ENCODE peak calls at places on chromosomes 2 and 18, in nine cellular contexts. One of them, this sample, is unnamed.

GRCh38 chr2:46984642-46985476 is 69.3 kb upstream of the MCFD2 start:
- DNase-seq in HL-60: peak
- DNase-seq in CD8-positive, alpha-beta T cell: no peak
- DNase-seq in right lobe of liver: no peak
- DNase-seq in spleen: peak
- DNase-seq in neural progenitor cell: no peak
- DNase-seq in AG04450: peak
- DNase-seq in sigmoid colon: peak
- DNase-seq in ascending aorta: peak
- DNase-seq in this sample: peak

GRCh38 chr2:207869784-207870778 is 100.4 kb upstream of the FZD5 start:
- DNase-seq in HL-60: peak
- DNase-seq in spleen: no peak
- DNase-seq in right lobe of liver: peak
- DNase-seq in AG04450: peak
- DNase-seq in CD8-positive, alpha-beta T cell: no peak
- DNase-seq in ascending aorta: no peak
- DNase-seq in neural progenitor cell: no peak
- DNase-seq in sigmoid colon: no peak
- DNase-seq in this sample: no peak

GRCh38 chr2:45962522-45962921 is 311.0 kb downstream of the PRKCE start:
- DNase-seq in HL-60: no peak
- DNase-seq in neural progenitor cell: no peak
- DNase-seq in ascending aorta: peak
- DNase-seq in CD8-positive, alpha-beta T cell: no peak
- DNase-seq in sigmoid colon: peak
- DNase-seq in spleen: no peak
- DNase-seq in AG04450: no peak
- DNase-seq in right lobe of liver: peak
- DNase-seq in this sample: peak

GRCh38 chr2:163347982-163348842 is 387.6 kb downstream of the FIGN start:
- DNase-seq in CD8-positive, alpha-beta T cell: no peak
- DNase-seq in AG04450: peak
- DNase-seq in HL-60: peak
- DNase-seq in spleen: peak
- DNase-seq in sigmoid colon: peak
- DNase-seq in ascending aorta: peak
- DNase-seq in right lobe of liver: peak
- DNase-seq in neural progenitor cell: peak
- DNase-seq in this sample: peak

GRCh38 chr2:218260742-218261423 is at the start of gene GPBAR1:
- DNase-seq in spleen: no peak
- DNase-seq in ascending aorta: no peak
- DNase-seq in neural progenitor cell: peak
- DNase-seq in sigmoid colon: peak
- DNase-seq in CD8-positive, alpha-beta T cell: no peak
- DNase-seq in AG04450: no peak
- DNase-seq in HL-60: no peak
- DNase-seq in right lobe of liver: peak
- DNase-seq in this sample: peak

GRCh38 chr2:45119038-45119437 is 109.8 kb upstream of the SIX2 start:
- DNase-seq in AG04450: peak
- DNase-seq in CD8-positive, alpha-beta T cell: no peak
- DNase-seq in spleen: no peak
- DNase-seq in sigmoid colon: no peak
- DNase-seq in right lobe of liver: no peak
- DNase-seq in ascending aorta: no peak
- DNase-seq in neural progenitor cell: no peak
- DNase-seq in HL-60: no peak
- DNase-seq in this sample: no peak

GRCh38 chr18:62585274-62586147 is 62.7 kb downstream of the ZCCHC2 start:
- DNase-seq in AG04450: no peak
- DNase-seq in spleen: no peak
- DNase-seq in HL-60: no peak
- DNase-seq in CD8-positive, alpha-beta T cell: no peak
- DNase-seq in ascending aorta: no peak
- DNase-seq in sigmoid colon: no peak
- DNase-seq in right lobe of liver: no peak
- DNase-seq in neural progenitor cell: no peak
- DNase-seq in this sample: no peak

GRCh38 chr18:34025172-34025801 is 199.4 kb downstream of the NOL4 start:
- DNase-seq in HL-60: no peak
- DNase-seq in ascending aorta: no peak
- DNase-seq in CD8-positive, alpha-beta T cell: no peak
- DNase-seq in right lobe of liver: no peak
- DNase-seq in AG04450: no peak
- DNase-seq in sigmoid colon: no peak
- DNase-seq in spleen: no peak
- DNase-seq in neural progenitor cell: no peak
- DNase-seq in this sample: no peak

GRCh38 chr2:74562126-74562775 is 7.7 kb downstream of the DOK1 start:
- DNase-seq in spleen: no peak
- DNase-seq in ascending aorta: no peak
- DNase-seq in HL-60: no peak
- DNase-seq in neural progenitor cell: no peak
- DNase-seq in CD8-positive, alpha-beta T cell: no peak
- DNase-seq in sigmoid colon: no peak
- DNase-seq in AG04450: no peak
- DNase-seq in right lobe of liver: no peak
- DNase-seq in this sample: no peak

GRCh38 chr2:8089596-8089995 is 592.3 kb upstream of the ID2 start:
- DNase-seq in neural progenitor cell: no peak
- DNase-seq in sigmoid colon: no peak
- DNase-seq in CD8-positive, alpha-beta T cell: no peak
- DNase-seq in right lobe of liver: no peak
- DNase-seq in ascending aorta: no peak
- DNase-seq in spleen: no peak
- DNase-seq in HL-60: no peak
- DNase-seq in AG04450: peak
- DNase-seq in this sample: no peak

GRCh38 chr18:29160123-29160522 is 983.2 kb upstream of the CDH2 start:
- DNase-seq in CD8-positive, alpha-beta T cell: no peak
- DNase-seq in neural progenitor cell: no peak
- DNase-seq in spleen: no peak
- DNase-seq in right lobe of liver: no peak
- DNase-seq in AG04450: no peak
- DNase-seq in ascending aorta: no peak
- DNase-seq in sigmoid colon: no peak
- DNase-seq in HL-60: no peak
- DNase-seq in this sample: no peak

GRCh38 chr2:156704612-156705011 is 268.4 kb downstream of the GPD2 start:
- DNase-seq in spleen: no peak
- DNase-seq in CD8-positive, alpha-beta T cell: no peak
- DNase-seq in neural progenitor cell: no peak
- DNase-seq in HL-60: no peak
- DNase-seq in sigmoid colon: peak
- DNase-seq in right lobe of liver: no peak
- DNase-seq in ascending aorta: no peak
- DNase-seq in AG04450: no peak
- DNase-seq in this sample: no peak

GRCh38 chr18:36311026-36311570 is 13.6 kb downstream of the FHOD3 start:
- DNase-seq in spleen: no peak
- DNase-seq in AG04450: no peak
- DNase-seq in HL-60: no peak
- DNase-seq in sigmoid colon: no peak
- DNase-seq in neural progenitor cell: no peak
- DNase-seq in CD8-positive, alpha-beta T cell: no peak
- DNase-seq in ascending aorta: no peak
- DNase-seq in right lobe of liver: no peak
- DNase-seq in this sample: no peak

GRCh38 chr18:36307513-36307912 is 10.0 kb downstream of the FHOD3 start:
- DNase-seq in sigmoid colon: no peak
- DNase-seq in AG04450: peak
- DNase-seq in HL-60: no peak
- DNase-seq in ascending aorta: no peak
- DNase-seq in CD8-positive, alpha-beta T cell: no peak
- DNase-seq in right lobe of liver: no peak
- DNase-seq in neural progenitor cell: no peak
- DNase-seq in spleen: no peak
- DNase-seq in this sample: no peak

GRCh38 chr18:36312806-36313395 is 15.4 kb downstream of the FHOD3 start:
- DNase-seq in right lobe of liver: no peak
- DNase-seq in AG04450: no peak
- DNase-seq in CD8-positive, alpha-beta T cell: no peak
- DNase-seq in HL-60: no peak
- DNase-seq in neural progenitor cell: no peak
- DNase-seq in spleen: no peak
- DNase-seq in ascending aorta: no peak
- DNase-seq in sigmoid colon: no peak
- DNase-seq in this sample: no peak

GRCh38 chr18:36308711-36309435 is 11.4 kb downstream of the FHOD3 start:
- DNase-seq in HL-60: no peak
- DNase-seq in spleen: no peak
- DNase-seq in neural progenitor cell: no peak
- DNase-seq in ascending aorta: no peak
- DNase-seq in sigmoid colon: no peak
- DNase-seq in CD8-positive, alpha-beta T cell: no peak
- DNase-seq in right lobe of liver: no peak
- DNase-seq in AG04450: no peak
- DNase-seq in this sample: no peak

DNA sequence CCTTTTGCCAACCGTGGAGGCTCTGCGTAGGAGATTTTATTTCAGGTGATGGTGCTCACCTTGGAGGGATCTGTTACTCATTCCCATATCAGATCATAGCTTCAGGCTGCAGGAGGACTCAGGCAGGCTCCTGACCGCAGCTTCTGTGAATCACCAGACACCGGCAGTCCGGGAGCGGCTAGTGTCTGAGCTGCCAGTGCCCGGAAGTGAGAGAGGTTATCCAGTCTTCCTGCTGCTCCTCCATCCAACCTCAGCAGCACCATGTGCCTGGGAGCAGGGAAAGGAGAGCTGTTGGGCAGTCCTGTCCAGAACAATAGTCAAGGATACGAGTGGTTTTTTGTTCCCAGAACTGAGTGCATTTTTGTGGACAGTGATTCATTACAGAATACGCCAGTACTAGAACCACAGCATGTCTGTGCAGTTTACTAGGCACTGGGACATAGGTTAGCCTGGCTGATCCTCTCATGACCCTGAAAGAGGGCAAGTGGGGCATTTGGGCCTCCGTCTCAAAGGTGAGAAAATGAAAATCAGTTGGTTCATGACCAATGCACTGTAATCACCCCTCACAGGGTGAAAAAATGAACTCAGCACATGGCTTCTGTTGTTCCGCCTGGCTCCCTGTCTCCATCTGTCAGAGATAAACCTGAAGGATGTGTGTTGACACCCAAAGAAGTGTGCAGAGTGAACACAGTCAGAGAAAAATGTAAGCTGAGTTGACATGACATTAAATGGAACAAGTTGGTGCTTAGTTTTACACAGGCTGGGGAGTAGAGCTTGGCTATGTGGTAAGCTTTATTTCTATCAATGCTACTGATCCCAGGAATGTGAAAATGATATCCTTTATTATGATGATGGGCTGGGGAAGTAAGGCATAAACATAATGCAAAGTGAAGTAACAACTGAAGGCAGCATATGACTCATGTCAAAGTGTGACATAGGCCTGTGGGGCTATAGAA is 12.2 kb downstream of the FHOD3 start:
- DNase-seq in ascending aorta: no peak
- DNase-seq in right lobe of liver: no peak
- DNase-seq in spleen: no peak
- DNase-seq in neural progenitor cell: no peak
- DNase-seq in CD8-positive, alpha-beta T cell: no peak
- DNase-seq in HL-60: no peak
- DNase-seq in sigmoid colon: no peak
- DNase-seq in AG04450: peak
- DNase-seq in this sample: no peak
- H3K4me3 ChIP-seq in ascending aorta: no peak
- H3K4me3 ChIP-seq in right lobe of liver: no peak
- H3K4me3 ChIP-seq in spleen: no peak
- H3K4me3 ChIP-seq in neural progenitor cell: no peak
- H3K4me3 ChIP-seq in CD8-positive, alpha-beta T cell: no peak
- H3K4me3 ChIP-seq in HL-60: no peak
- H3K4me3 ChIP-seq in sigmoid colon: no peak
- H3K4me3 ChIP-seq in AG04450: peak
- H3K4me3 ChIP-seq in this sample: no peak

GRCh38 chr2:221104391-221104811 is 467.7 kb downstream of the EPHA4 start:
- DNase-seq in HL-60: no peak
- DNase-seq in right lobe of liver: peak
- DNase-seq in neural progenitor cell: peak
- DNase-seq in ascending aorta: peak
- DNase-seq in sigmoid colon: no peak
- DNase-seq in spleen: peak
- DNase-seq in AG04450: no peak
- DNase-seq in CD8-positive, alpha-beta T cell: no peak
- DNase-seq in this sample: peak

GRCh38 chr2:221100467-221101089 is 471.5 kb downstream of the EPHA4 start:
- DNase-seq in sigmoid colon: no peak
- DNase-seq in AG04450: no peak
- DNase-seq in ascending aorta: no peak
- DNase-seq in right lobe of liver: no peak
- DNase-seq in spleen: no peak
- DNase-seq in neural progenitor cell: peak
- DNase-seq in CD8-positive, alpha-beta T cell: no peak
- DNase-seq in HL-60: no peak
- DNase-seq in this sample: no peak

GRCh38 chr2:221106241-221106640 is 465.9 kb downstream of the EPHA4 start:
- DNase-seq in CD8-positive, alpha-beta T cell: no peak
- DNase-seq in spleen: no peak
- DNase-seq in HL-60: no peak
- DNase-seq in neural progenitor cell: no peak
- DNase-seq in ascending aorta: no peak
- DNase-seq in sigmoid colon: no peak
- DNase-seq in AG04450: no peak
- DNase-seq in right lobe of liver: no peak
- DNase-seq in this sample: no peak

GRCh38 chr2:221102896-221103688 is 469.0 kb downstream of the EPHA4 start:
- DNase-seq in spleen: no peak
- DNase-seq in CD8-positive, alpha-beta T cell: no peak
- DNase-seq in sigmoid colon: no peak
- DNase-seq in HL-60: no peak
- DNase-seq in ascending aorta: no peak
- DNase-seq in right lobe of liver: no peak
- DNase-seq in neural progenitor cell: no peak
- DNase-seq in AG04450: no peak
- DNase-seq in this sample: no peak

GRCh38 chr2:221103930-221104329 is 468.2 kb downstream of the EPHA4 start:
- DNase-seq in spleen: no peak
- DNase-seq in right lobe of liver: no peak
- DNase-seq in AG04450: no peak
- DNase-seq in ascending aorta: peak
- DNase-seq in neural progenitor cell: no peak
- DNase-seq in HL-60: no peak
- DNase-seq in sigmoid colon: no peak
- DNase-seq in CD8-positive, alpha-beta T cell: no peak
- DNase-seq in this sample: no peak
- TF ChIP-seq CTCF in spleen: no peak
- TF ChIP-seq CTCF in right lobe of liver: no peak
- TF ChIP-seq CTCF in AG04450: no peak
- TF ChIP-seq CTCF in ascending aorta: no peak
- TF ChIP-seq CTCF in neural progenitor cell: no peak
- TF ChIP-seq CTCF in HL-60: no peak
- TF ChIP-seq CTCF in sigmoid colon: no peak
- TF ChIP-seq CTCF in CD8-positive, alpha-beta T cell: no peak
- TF ChIP-seq CTCF in this sample: no peak

GRCh38 chr2:151261240-151261976 is at the start of gene RBM43:
- DNase-seq in HL-60: peak
- DNase-seq in spleen: peak
- DNase-seq in CD8-positive, alpha-beta T cell: peak
- DNase-seq in AG04450: peak
- DNase-seq in ascending aorta: peak
- DNase-seq in right lobe of liver: peak
- DNase-seq in neural progenitor cell: peak
- DNase-seq in sigmoid colon: peak
- DNase-seq in this sample: peak
- H3K27ac ChIP-seq in HL-60: peak
- H3K27ac ChIP-seq in spleen: peak
- H3K27ac ChIP-seq in CD8-positive, alpha-beta T cell: peak
- H3K27ac ChIP-seq in AG04450: peak
- H3K27ac ChIP-seq in ascending aorta: peak
- H3K27ac ChIP-seq in right lobe of liver: peak
- H3K27ac ChIP-seq in neural progenitor cell: no peak
- H3K27ac ChIP-seq in sigmoid colon: peak
- H3K27ac ChIP-seq in this sample: peak

GRCh38 chr2:146912536-146912935 is 932.3 kb upstream of the ACVR2A start:
- DNase-seq in AG04450: no peak
- DNase-seq in neural progenitor cell: no peak
- DNase-seq in CD8-positive, alpha-beta T cell: no peak
- DNase-seq in sigmoid colon: no peak
- DNase-seq in HL-60: no peak
- DNase-seq in right lobe of liver: no peak
- DNase-seq in ascending aorta: no peak
- DNase-seq in spleen: no peak
- DNase-seq in this sample: no peak
- H3K4me3 ChIP-seq in AG04450: no peak
- H3K4me3 ChIP-seq in neural progenitor cell: no peak
- H3K4me3 ChIP-seq in CD8-positive, alpha-beta T cell: no peak
- H3K4me3 ChIP-seq in sigmoid colon: no peak
- H3K4me3 ChIP-seq in HL-60: no peak
- H3K4me3 ChIP-seq in right lobe of liver: no peak
- H3K4me3 ChIP-seq in ascending aorta: no peak
- H3K4me3 ChIP-seq in spleen: no peak
- H3K4me3 ChIP-seq in this sample: no peak